ENCODE peak calls at places on chromosomes 5 and 9, in nine cellular contexts. One of them, this sample, is unnamed.

GRCh38 chr9:75128535-75128934 is 40.2 kb downstream of the OSTF1 start:
- DNase-seq in WTC11: no peak
- DNase-seq in HuH-7.5: no peak
- DNase-seq in NCI-H460: no peak
- DNase-seq in suprapubic skin: no peak
- DNase-seq in Kasumi-1: no peak
- DNase-seq in A549: no peak
- DNase-seq in IMR-90: no peak
- DNase-seq in Right ventricle myocardium superior: no peak
- DNase-seq in this sample: no peak

GRCh38 chr5:111278824-111279504 is 54.8 kb downstream of the CAMK4 start:
- DNase-seq in IMR-90: no peak
- DNase-seq in Kasumi-1: peak; percentile 27
- DNase-seq in HuH-7.5: peak; percentile 27
- DNase-seq in A549: peak; percentile 35
- DNase-seq in WTC11: peak; percentile 88
- DNase-seq in Right ventricle myocardium superior: peak; percentile 70
- DNase-seq in NCI-H460: peak; percentile 62
- DNase-seq in suprapubic skin: no peak
- DNase-seq in this sample: peak; percentile 67

GRCh38 chr9:136204838-136205706 is at the start of gene LHX3:
- DNase-seq in WTC11: peak; percentile 69
- DNase-seq in HuH-7.5: no peak
- DNase-seq in Right ventricle myocardium superior: no peak
- DNase-seq in A549: no peak
- DNase-seq in Kasumi-1: no peak
- DNase-seq in IMR-90: no peak
- DNase-seq in NCI-H460: no peak
- DNase-seq in suprapubic skin: no peak
- DNase-seq in this sample: no peak

GRCh38 chr5:84115727-84116126 is 269.0 kb downstream of the EDIL3 start:
- DNase-seq in A549: no peak
- DNase-seq in NCI-H460: no peak
- DNase-seq in Kasumi-1: no peak
- DNase-seq in IMR-90: peak; percentile 30
- DNase-seq in HuH-7.5: no peak
- DNase-seq in WTC11: no peak
- DNase-seq in suprapubic skin: no peak
- DNase-seq in Right ventricle myocardium superior: no peak
- DNase-seq in this sample: no peak

GRCh38 chr5:102664946-102665345 is 90.2 kb upstream of the PAM start:
- DNase-seq in A549: no peak
- DNase-seq in IMR-90: no peak
- DNase-seq in HuH-7.5: no peak
- DNase-seq in WTC11: no peak
- DNase-seq in suprapubic skin: no peak
- DNase-seq in NCI-H460: no peak
- DNase-seq in Right ventricle myocardium superior: no peak
- DNase-seq in Kasumi-1: no peak
- DNase-seq in this sample: no peak

GRCh38 chr5:154276932-154277331 is 86.4 kb downstream of the GALNT10 start:
- DNase-seq in HuH-7.5: no peak
- DNase-seq in Kasumi-1: no peak
- DNase-seq in IMR-90: peak; percentile 97
- DNase-seq in NCI-H460: no peak
- DNase-seq in WTC11: no peak
- DNase-seq in suprapubic skin: peak; percentile 81
- DNase-seq in A549: no peak
- DNase-seq in Right ventricle myocardium superior: peak; percentile 76
- DNase-seq in this sample: no peak

GRCh38 chr9:126797903-126798302 is 6.9 kb upstream of the ZBTB43 start:
- DNase-seq in NCI-H460: no peak
- DNase-seq in HuH-7.5: no peak
- DNase-seq in A549: no peak
- DNase-seq in suprapubic skin: no peak
- DNase-seq in Kasumi-1: no peak
- DNase-seq in WTC11: no peak
- DNase-seq in Right ventricle myocardium superior: no peak
- DNase-seq in IMR-90: no peak
- DNase-seq in this sample: no peak

GRCh38 chr5:138258704-138259285 is 15.6 kb downstream of the GFRA3 start:
- DNase-seq in IMR-90: no peak
- DNase-seq in Right ventricle myocardium superior: no peak
- DNase-seq in HuH-7.5: no peak
- DNase-seq in A549: no peak
- DNase-seq in suprapubic skin: no peak
- DNase-seq in WTC11: no peak
- DNase-seq in Kasumi-1: no peak
- DNase-seq in NCI-H460: no peak
- DNase-seq in this sample: no peak

GRCh38 chr9:128120061-128120740 is 7.3 kb downstream of the PTGES2 start:
- DNase-seq in Kasumi-1: no peak
- DNase-seq in WTC11: no peak
- DNase-seq in NCI-H460: no peak
- DNase-seq in IMR-90: no peak
- DNase-seq in HuH-7.5: no peak
- DNase-seq in Right ventricle myocardium superior: peak; percentile 37
- DNase-seq in A549: no peak
- DNase-seq in suprapubic skin: no peak
- DNase-seq in this sample: no peak

GRCh38 chr9:100229136-100229535 is 123.6 kb downstream of the TEX10 start:
- DNase-seq in Right ventricle myocardium superior: no peak
- DNase-seq in suprapubic skin: no peak
- DNase-seq in NCI-H460: no peak
- DNase-seq in IMR-90: no peak
- DNase-seq in Kasumi-1: no peak
- DNase-seq in A549: no peak
- DNase-seq in HuH-7.5: no peak
- DNase-seq in WTC11: no peak
- DNase-seq in this sample: no peak

GRCh38 chr5:111779260-111780254 is 22.6 kb upstream of the NREP start:
- DNase-seq in IMR-90: peak; percentile 39
- DNase-seq in Right ventricle myocardium superior: no peak
- DNase-seq in HuH-7.5: no peak
- DNase-seq in NCI-H460: no peak
- DNase-seq in suprapubic skin: no peak
- DNase-seq in WTC11: no peak
- DNase-seq in A549: no peak
- DNase-seq in Kasumi-1: peak; percentile 24
- DNase-seq in this sample: no peak

GRCh38 chr5:142881076-142881466 is 110.9 kb downstream of the ARHGAP26 start:
- DNase-seq in NCI-H460: no peak
- DNase-seq in A549: no peak
- DNase-seq in Right ventricle myocardium superior: no peak
- DNase-seq in suprapubic skin: no peak
- DNase-seq in WTC11: no peak
- DNase-seq in Kasumi-1: peak; percentile 95
- DNase-seq in HuH-7.5: no peak
- DNase-seq in IMR-90: peak; percentile 91
- DNase-seq in this sample: no peak

GRCh38 chr9:19117039-19117716 is 10.1 kb downstream of the PLIN2 start:
- DNase-seq in WTC11: no peak
- DNase-seq in HuH-7.5: no peak
- DNase-seq in NCI-H460: no peak
- DNase-seq in suprapubic skin: peak; percentile 18
- DNase-seq in Right ventricle myocardium superior: no peak
- DNase-seq in Kasumi-1: no peak
- DNase-seq in IMR-90: no peak
- DNase-seq in A549: no peak
- DNase-seq in this sample: no peak

GRCh38 chr5:54171645-54172384 is 138.6 kb downstream of the ARL15 start:
- DNase-seq in suprapubic skin: no peak
- DNase-seq in Kasumi-1: no peak
- DNase-seq in Right ventricle myocardium superior: no peak
- DNase-seq in A549: no peak
- DNase-seq in WTC11: no peak
- DNase-seq in IMR-90: peak; percentile 81
- DNase-seq in NCI-H460: no peak
- DNase-seq in HuH-7.5: no peak
- DNase-seq in this sample: no peak

GRCh38 chr9:136020671-136021070 is 59.5 kb upstream of the UBAC1 start:
- DNase-seq in Right ventricle myocardium superior: no peak
- DNase-seq in NCI-H460: no peak
- DNase-seq in HuH-7.5: no peak
- DNase-seq in A549: no peak
- DNase-seq in suprapubic skin: no peak
- DNase-seq in IMR-90: no peak
- DNase-seq in Kasumi-1: no peak
- DNase-seq in WTC11: no peak
- DNase-seq in this sample: no peak

GRCh38 chr5:175657593-175658271 is at the start of gene HRH2:
- DNase-seq in suprapubic skin: no peak
- DNase-seq in WTC11: peak; percentile 50
- DNase-seq in HuH-7.5: no peak
- DNase-seq in NCI-H460: no peak
- DNase-seq in Kasumi-1: peak; percentile 80
- DNase-seq in A549: peak; percentile 60
- DNase-seq in IMR-90: no peak
- DNase-seq in Right ventricle myocardium superior: peak; percentile 79
- DNase-seq in this sample: peak; percentile 67

GRCh38 chr5:72767289-72768010 is 49.0 kb upstream of the TNPO1 start:
- DNase-seq in suprapubic skin: no peak
- DNase-seq in WTC11: peak; percentile 19
- DNase-seq in HuH-7.5: peak; percentile 6
- DNase-seq in Kasumi-1: no peak
- DNase-seq in NCI-H460: peak; percentile 41
- DNase-seq in A549: peak; percentile 41
- DNase-seq in IMR-90: no peak
- DNase-seq in Right ventricle myocardium superior: no peak
- DNase-seq in this sample: no peak

GRCh38 chr5:172010278-172010677 is 3.8 kb upstream of the FBXW11 start:
- DNase-seq in Right ventricle myocardium superior: no peak
- DNase-seq in IMR-90: no peak
- DNase-seq in A549: no peak
- DNase-seq in Kasumi-1: peak; percentile 37
- DNase-seq in suprapubic skin: no peak
- DNase-seq in NCI-H460: no peak
- DNase-seq in WTC11: no peak
- DNase-seq in HuH-7.5: no peak
- DNase-seq in this sample: peak; percentile 47

GRCh38 chr5:139147743-139148079 is 50.5 kb downstream of the SIL1 start:
- DNase-seq in HuH-7.5: no peak
- DNase-seq in Kasumi-1: no peak
- DNase-seq in suprapubic skin: peak; percentile 83
- DNase-seq in IMR-90: peak; percentile 54
- DNase-seq in Right ventricle myocardium superior: peak; percentile 77
- DNase-seq in WTC11: no peak
- DNase-seq in NCI-H460: no peak
- DNase-seq in A549: no peak
- DNase-seq in this sample: peak; percentile 96

GRCh38 chr9:89677696-89678393 is 73.0 kb downstream of the GADD45G start:
- DNase-seq in Kasumi-1: no peak
- DNase-seq in NCI-H460: no peak
- DNase-seq in HuH-7.5: no peak
- DNase-seq in WTC11: peak; percentile 70
- DNase-seq in IMR-90: no peak
- DNase-seq in A549: no peak
- DNase-seq in suprapubic skin: no peak
- DNase-seq in Right ventricle myocardium superior: no peak
- DNase-seq in this sample: no peak

GRCh38 chr9:29126783-29127182 is 1553.5 kb upstream of the C9orf72 start:
- DNase-seq in WTC11: no peak
- DNase-seq in HuH-7.5: no peak
- DNase-seq in Kasumi-1: no peak
- DNase-seq in NCI-H460: no peak
- DNase-seq in A549: no peak
- DNase-seq in Right ventricle myocardium superior: no peak
- DNase-seq in IMR-90: no peak
- DNase-seq in suprapubic skin: no peak
- DNase-seq in this sample: peak; percentile 32

GRCh38 chr9:85200726-85201402 is 531.3 kb downstream of the NTRK2 start:
- DNase-seq in HuH-7.5: no peak
- DNase-seq in NCI-H460: no peak
- DNase-seq in Kasumi-1: no peak
- DNase-seq in suprapubic skin: no peak
- DNase-seq in Right ventricle myocardium superior: no peak
- DNase-seq in WTC11: no peak
- DNase-seq in IMR-90: no peak
- DNase-seq in A549: no peak
- DNase-seq in this sample: no peak

GRCh38 chr9:113875917-113876805 is at the start of gene ZNF618:
- DNase-seq in suprapubic skin: no peak
- DNase-seq in Kasumi-1: peak; percentile 36
- DNase-seq in A549: peak; percentile 55
- DNase-seq in Right ventricle myocardium superior: peak; percentile 61
- DNase-seq in NCI-H460: peak; percentile 21
- DNase-seq in IMR-90: no peak
- DNase-seq in HuH-7.5: peak; percentile 67
- DNase-seq in WTC11: peak; percentile 38
- DNase-seq in this sample: peak; percentile 75

GRCh38 chr9:136424750-136425362 is 14.4 kb downstream of the PMPCA start:
- DNase-seq in suprapubic skin: peak; percentile 52
- DNase-seq in A549: no peak
- DNase-seq in NCI-H460: no peak
- DNase-seq in Kasumi-1: no peak
- DNase-seq in HuH-7.5: no peak
- DNase-seq in Right ventricle myocardium superior: no peak
- DNase-seq in IMR-90: no peak
- DNase-seq in WTC11: no peak
- DNase-seq in this sample: no peak

GRCh38 chr9:132538071-132538470 is 44.3 kb upstream of the BARHL1 start:
- DNase-seq in A549: no peak
- DNase-seq in Right ventricle myocardium superior: no peak
- DNase-seq in WTC11: no peak
- DNase-seq in IMR-90: no peak
- DNase-seq in suprapubic skin: no peak
- DNase-seq in Kasumi-1: no peak
- DNase-seq in NCI-H460: no peak
- DNase-seq in HuH-7.5: no peak
- DNase-seq in this sample: no peak

This sample was measured in T47D.